ENCODE peak calls at places on chromosome 5, in nine cellular contexts. One of them, this sample, is unnamed.

GRCh38 chr5:68415177-68416085 is 199.9 kb downstream of the PIK3R1 start:
- DNase-seq in ovary: no peak
- DNase-seq in type B pancreatic cell: no peak
- DNase-seq in AG09309: no peak
- DNase-seq in PC-9: no peak
- DNase-seq in HFFc6: no peak
- DNase-seq in fibroblast of lung: no peak
- DNase-seq in GM20000: no peak
- DNase-seq in CD4-positive, alpha-beta T cell: no peak
- DNase-seq in this sample: no peak

GRCh38 chr5:64836190-64836750 is 67.5 kb downstream of the CWC27 start:
- DNase-seq in HFFc6: no peak
- DNase-seq in GM20000: no peak
- DNase-seq in type B pancreatic cell: no peak
- DNase-seq in CD4-positive, alpha-beta T cell: no peak
- DNase-seq in ovary: no peak
- DNase-seq in PC-9: no peak
- DNase-seq in AG09309: no peak
- DNase-seq in fibroblast of lung: peak
- DNase-seq in this sample: no peak

GRCh38 chr5:64149268-64149667 is 16.4 kb upstream of the RNF180 start:
- DNase-seq in GM20000: no peak
- DNase-seq in ovary: no peak
- DNase-seq in AG09309: no peak
- DNase-seq in fibroblast of lung: no peak
- DNase-seq in PC-9: no peak
- DNase-seq in HFFc6: no peak
- DNase-seq in CD4-positive, alpha-beta T cell: no peak
- DNase-seq in type B pancreatic cell: no peak
- DNase-seq in this sample: no peak

GRCh38 chr5:88672644-88673493 is 210.1 kb downstream of the MEF2C start:
- DNase-seq in PC-9: no peak
- DNase-seq in fibroblast of lung: no peak
- DNase-seq in HFFc6: no peak
- DNase-seq in type B pancreatic cell: no peak
- DNase-seq in CD4-positive, alpha-beta T cell: no peak
- DNase-seq in AG09309: no peak
- DNase-seq in ovary: no peak
- DNase-seq in GM20000: no peak
- DNase-seq in this sample: no peak

GRCh38 chr5:76960004-76960625 is 7.3 kb downstream of the CRHBP start:
- DNase-seq in ovary: no peak
- DNase-seq in CD4-positive, alpha-beta T cell: no peak
- DNase-seq in AG09309: no peak
- DNase-seq in type B pancreatic cell: no peak
- DNase-seq in GM20000: peak
- DNase-seq in fibroblast of lung: no peak
- DNase-seq in PC-9: no peak
- DNase-seq in HFFc6: no peak
- DNase-seq in this sample: peak

GRCh38 chr5:19959830-19960384 is 28.1 kb downstream of the CDH18 start:
- DNase-seq in GM20000: no peak
- DNase-seq in type B pancreatic cell: no peak
- DNase-seq in ovary: no peak
- DNase-seq in HFFc6: no peak
- DNase-seq in CD4-positive, alpha-beta T cell: no peak
- DNase-seq in fibroblast of lung: no peak
- DNase-seq in AG09309: no peak
- DNase-seq in PC-9: no peak
- DNase-seq in this sample: no peak

GRCh38 chr5:52560366-52560765 is 227.3 kb upstream of the ITGA1 start:
- DNase-seq in HFFc6: peak
- DNase-seq in fibroblast of lung: peak
- DNase-seq in ovary: no peak
- DNase-seq in PC-9: no peak
- DNase-seq in GM20000: no peak
- DNase-seq in CD4-positive, alpha-beta T cell: no peak
- DNase-seq in type B pancreatic cell: no peak
- DNase-seq in AG09309: no peak
- DNase-seq in this sample: no peak

GRCh38 chr5:58582411-58583393 is at the start of gene RAB3C:
- DNase-seq in HFFc6: peak
- DNase-seq in CD4-positive, alpha-beta T cell: peak
- DNase-seq in ovary: peak
- DNase-seq in PC-9: peak
- DNase-seq in fibroblast of lung: peak
- DNase-seq in type B pancreatic cell: peak
- DNase-seq in GM20000: peak
- DNase-seq in AG09309: peak
- DNase-seq in this sample: peak

GRCh38 chr5:157215826-157216167 is 35.2 kb downstream of the ITK start:
- DNase-seq in CD4-positive, alpha-beta T cell: no peak
- DNase-seq in type B pancreatic cell: no peak
- DNase-seq in AG09309: no peak
- DNase-seq in GM20000: no peak
- DNase-seq in fibroblast of lung: no peak
- DNase-seq in PC-9: no peak
- DNase-seq in HFFc6: no peak
- DNase-seq in ovary: no peak
- DNase-seq in this sample: no peak

GRCh38 chr5:117201016-117201415 is 626.4 kb upstream of the SEMA6A start:
- DNase-seq in fibroblast of lung: peak
- DNase-seq in PC-9: no peak
- DNase-seq in type B pancreatic cell: no peak
- DNase-seq in GM20000: no peak
- DNase-seq in ovary: no peak
- DNase-seq in CD4-positive, alpha-beta T cell: no peak
- DNase-seq in HFFc6: no peak
- DNase-seq in AG09309: no peak
- DNase-seq in this sample: no peak

GRCh38 chr5:56876325-56876724 is 33.1 kb upstream of the SETD9 start:
- DNase-seq in fibroblast of lung: no peak
- DNase-seq in ovary: no peak
- DNase-seq in type B pancreatic cell: no peak
- DNase-seq in CD4-positive, alpha-beta T cell: no peak
- DNase-seq in HFFc6: no peak
- DNase-seq in AG09309: no peak
- DNase-seq in PC-9: no peak
- DNase-seq in GM20000: no peak
- DNase-seq in this sample: no peak

GRCh38 chr5:95921501-95921900 is 40.1 kb downstream of the ELL2 start:
- DNase-seq in fibroblast of lung: no peak
- DNase-seq in GM20000: no peak
- DNase-seq in CD4-positive, alpha-beta T cell: no peak
- DNase-seq in ovary: no peak
- DNase-seq in HFFc6: no peak
- DNase-seq in type B pancreatic cell: no peak
- DNase-seq in PC-9: no peak
- DNase-seq in AG09309: no peak
- DNase-seq in this sample: no peak

GRCh38 chr5:176817864-176818377 is 7.6 kb downstream of the UNC5A start:
- DNase-seq in CD4-positive, alpha-beta T cell: no peak
- DNase-seq in ovary: no peak
- DNase-seq in PC-9: peak
- DNase-seq in fibroblast of lung: no peak
- DNase-seq in GM20000: peak
- DNase-seq in type B pancreatic cell: no peak
- DNase-seq in AG09309: no peak
- DNase-seq in HFFc6: no peak
- DNase-seq in this sample: no peak

GRCh38 chr5:148887123-148887881 is 60.9 kb downstream of the ADRB2 start:
- DNase-seq in HFFc6: no peak
- DNase-seq in AG09309: no peak
- DNase-seq in fibroblast of lung: no peak
- DNase-seq in GM20000: no peak
- DNase-seq in type B pancreatic cell: no peak
- DNase-seq in CD4-positive, alpha-beta T cell: no peak
- DNase-seq in PC-9: no peak
- DNase-seq in ovary: no peak
- DNase-seq in this sample: no peak

DNA sequence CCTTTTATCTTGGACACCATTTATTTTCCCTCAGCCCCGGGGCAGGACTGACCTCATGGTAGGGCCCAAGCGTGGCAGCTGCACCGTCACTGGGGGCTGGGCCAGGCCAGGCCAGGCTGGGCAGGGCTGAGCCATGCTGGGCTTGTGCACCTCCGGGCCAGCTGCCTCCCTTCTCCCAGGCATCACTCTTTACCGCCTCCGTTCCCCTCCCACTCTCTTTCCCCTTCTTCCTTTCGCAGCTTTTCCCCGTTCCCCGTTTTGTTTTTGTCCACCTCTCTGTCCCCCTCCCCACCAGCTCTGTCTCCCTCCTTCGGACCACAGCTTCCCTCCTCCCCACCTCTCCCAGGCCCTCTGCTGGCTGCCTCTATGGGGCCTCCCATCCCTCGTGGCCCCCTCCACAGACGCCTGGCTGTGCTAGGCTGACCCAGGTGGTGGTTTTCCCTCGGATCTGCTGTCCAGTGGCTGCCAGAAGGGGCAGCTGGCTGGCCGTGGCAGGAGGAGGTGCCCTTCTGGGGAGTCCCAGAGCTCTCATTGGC is 17.9 kb downstream of the FGF18 start:
- DNase-seq in fibroblast of lung: no peak
- DNase-seq in PC-9: no peak
- DNase-seq in type B pancreatic cell: no peak
- DNase-seq in HFFc6: no peak
- DNase-seq in AG09309: no peak
- DNase-seq in CD4-positive, alpha-beta T cell: no peak
- DNase-seq in GM20000: no peak
- DNase-seq in ovary: no peak
- DNase-seq in this sample: no peak
- TF ChIP-seq CTCF in fibroblast of lung: peak
- TF ChIP-seq CTCF in PC-9: no peak
- TF ChIP-seq CTCF in type B pancreatic cell: peak
- TF ChIP-seq CTCF in HFFc6: no peak
- TF ChIP-seq CTCF in AG09309: no peak
- TF ChIP-seq CTCF in CD4-positive, alpha-beta T cell: no peak
- TF ChIP-seq CTCF in GM20000: no peak
- TF ChIP-seq CTCF in ovary: no peak
- TF ChIP-seq CTCF in this sample: no peak

DNA sequence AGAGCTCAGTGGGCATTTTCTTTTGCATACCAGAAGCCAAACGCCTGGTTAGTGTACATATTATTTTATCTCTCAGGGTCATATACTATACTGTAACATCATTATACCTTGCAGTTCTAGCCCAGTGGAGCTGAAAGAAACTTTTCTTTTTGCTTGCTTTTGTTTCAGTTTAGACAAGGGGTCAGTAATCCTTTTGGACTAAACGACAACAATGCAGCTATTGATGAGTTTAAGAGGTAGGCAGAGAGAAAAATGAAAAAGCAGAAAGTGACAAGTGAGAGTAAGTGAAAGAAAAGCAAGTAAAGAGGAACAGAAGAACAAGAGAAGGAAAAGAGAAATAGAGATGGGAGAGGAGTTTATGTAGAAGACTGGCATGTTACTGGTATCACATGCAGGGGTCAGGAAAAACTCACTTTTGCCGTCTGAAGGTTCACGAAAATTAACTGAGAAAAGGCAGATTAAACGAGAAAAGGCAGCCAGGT is 47.4 kb upstream of the TENT2 start:
- DNase-seq in GM20000: no peak
- DNase-seq in CD4-positive, alpha-beta T cell: no peak
- DNase-seq in ovary: no peak
- DNase-seq in type B pancreatic cell: no peak
- DNase-seq in fibroblast of lung: no peak
- DNase-seq in HFFc6: no peak
- DNase-seq in PC-9: no peak
- DNase-seq in AG09309: no peak
- DNase-seq in this sample: no peak
- TF ChIP-seq CTCF in GM20000: no peak
- TF ChIP-seq CTCF in CD4-positive, alpha-beta T cell: no peak
- TF ChIP-seq CTCF in ovary: no peak
- TF ChIP-seq CTCF in type B pancreatic cell: no peak
- TF ChIP-seq CTCF in fibroblast of lung: no peak
- TF ChIP-seq CTCF in HFFc6: no peak
- TF ChIP-seq CTCF in PC-9: no peak
- TF ChIP-seq CTCF in AG09309: no peak
- TF ChIP-seq CTCF in this sample: no peak

GRCh38 chr5:54988817-54989216 is 3.4 kb upstream of the ESM1 start:
- DNase-seq in PC-9: no peak
- DNase-seq in GM20000: no peak
- DNase-seq in ovary: no peak
- DNase-seq in HFFc6: no peak
- DNase-seq in CD4-positive, alpha-beta T cell: no peak
- DNase-seq in type B pancreatic cell: no peak
- DNase-seq in AG09309: no peak
- DNase-seq in fibroblast of lung: no peak
- DNase-seq in this sample: no peak

GRCh38 chr5:54981928-54982327 is 3.5 kb downstream of the ESM1 start:
- DNase-seq in GM20000: no peak
- DNase-seq in type B pancreatic cell: no peak
- DNase-seq in HFFc6: no peak
- DNase-seq in CD4-positive, alpha-beta T cell: no peak
- DNase-seq in ovary: no peak
- DNase-seq in PC-9: no peak
- DNase-seq in AG09309: no peak
- DNase-seq in fibroblast of lung: no peak
- DNase-seq in this sample: no peak

GRCh38 chr5:54986269-54986654 is 869 bp upstream of the ESM1 start:
- DNase-seq in AG09309: no peak
- DNase-seq in HFFc6: no peak
- DNase-seq in CD4-positive, alpha-beta T cell: no peak
- DNase-seq in GM20000: no peak
- DNase-seq in ovary: no peak
- DNase-seq in PC-9: no peak
- DNase-seq in type B pancreatic cell: no peak
- DNase-seq in fibroblast of lung: no peak
- DNase-seq in this sample: no peak

GRCh38 chr5:54988218-54988617 is 2.8 kb upstream of the ESM1 start:
- DNase-seq in CD4-positive, alpha-beta T cell: no peak
- DNase-seq in type B pancreatic cell: no peak
- DNase-seq in HFFc6: no peak
- DNase-seq in GM20000: no peak
- DNase-seq in AG09309: no peak
- DNase-seq in fibroblast of lung: no peak
- DNase-seq in PC-9: no peak
- DNase-seq in ovary: no peak
- DNase-seq in this sample: no peak

GRCh38 chr5:54985301-54986268 is at the start of gene ESM1:
- DNase-seq in PC-9: no peak
- DNase-seq in ovary: no peak
- DNase-seq in type B pancreatic cell: no peak
- DNase-seq in GM20000: no peak
- DNase-seq in AG09309: peak
- DNase-seq in HFFc6: peak
- DNase-seq in fibroblast of lung: peak
- DNase-seq in CD4-positive, alpha-beta T cell: no peak
- DNase-seq in this sample: no peak
- TF ChIP-seq CTCF in PC-9: no peak
- TF ChIP-seq CTCF in ovary: no peak
- TF ChIP-seq CTCF in type B pancreatic cell: no peak
- TF ChIP-seq CTCF in GM20000: no peak
- TF ChIP-seq CTCF in AG09309: peak
- TF ChIP-seq CTCF in HFFc6: peak
- TF ChIP-seq CTCF in fibroblast of lung: no peak
- TF ChIP-seq CTCF in CD4-positive, alpha-beta T cell: no peak
- TF ChIP-seq CTCF in this sample: no peak

DNA sequence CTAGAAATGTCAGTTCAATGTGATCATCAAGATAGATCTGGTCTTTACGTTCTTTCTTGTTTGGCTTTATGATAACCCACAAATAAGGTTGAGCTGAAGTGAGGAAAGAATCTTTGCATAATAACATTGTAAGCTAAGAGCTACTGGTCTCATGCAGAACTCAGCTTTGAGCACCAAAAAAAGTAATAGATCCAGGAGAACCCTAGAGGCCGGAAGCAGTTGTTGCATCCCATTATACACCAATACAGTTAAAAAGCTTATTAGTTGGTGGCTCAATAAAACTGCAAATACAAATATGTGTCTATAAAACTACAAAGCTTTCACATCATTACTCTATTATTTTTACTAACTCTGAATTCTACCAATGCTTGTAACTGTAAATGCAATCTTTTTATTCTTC is 85.5 kb upstream of the NUDT12 start:
- DNase-seq in PC-9: no peak
- DNase-seq in fibroblast of lung: no peak
- DNase-seq in ovary: no peak
- DNase-seq in HFFc6: no peak
- DNase-seq in AG09309: no peak
- DNase-seq in CD4-positive, alpha-beta T cell: no peak
- DNase-seq in type B pancreatic cell: no peak
- DNase-seq in GM20000: no peak
- DNase-seq in this sample: no peak
- TF ChIP-seq CTCF in PC-9: no peak
- TF ChIP-seq CTCF in fibroblast of lung: peak
- TF ChIP-seq CTCF in ovary: no peak
- TF ChIP-seq CTCF in HFFc6: peak
- TF ChIP-seq CTCF in AG09309: no peak
- TF ChIP-seq CTCF in CD4-positive, alpha-beta T cell: no peak
- TF ChIP-seq CTCF in type B pancreatic cell: peak
- TF ChIP-seq CTCF in GM20000: no peak
- TF ChIP-seq CTCF in this sample: no peak

This sample was measured in GM10248.